ENCODE peak calls at places on chromosome 6, in six cellular contexts. H, D, Q, W, J and A are unnamed samples.
A peak's percentile ranks its signal among the peaks of the same experiment; 100 is the strongest.

GRCh38 chr6:12033770-12034169 is 21.7 kb downstream of the HIVEP1 start:
- DNase-seq in D (no peak), H (no peak), W (peak; percentile 77), Q (no peak), J (no peak), A (no peak)

GRCh38 chr6:65937982-65938381 is 231.0 kb upstream of the EYS start:
- DNase-seq in J (peak; percentile 27), D (no peak), Q (no peak), H (peak; percentile 9), W (no peak), A (no peak)

GRCh38 chr6:125597411-125598253 is 151.8 kb upstream of the HEY2 start:
- DNase-seq in D (peak; percentile 78), H (no peak), Q (peak; percentile 11), J (no peak), W (peak; percentile 58), A (no peak)

GRCh38 chr6:170147832-170148708 is 142.8 kb downstream of the DLL1 start:
- DNase-seq in H (no peak), W (no peak), D (peak; percentile 55), Q (peak; percentile 19), J (no peak), A (no peak)

GRCh38 chr6:134416501-134417154 is 98.7 kb upstream of the SGK1 start:
- DNase-seq in J (peak; percentile 29), W (peak; percentile 30), H (peak; percentile 70), Q (no peak), D (no peak), A (no peak)

GRCh38 chr6:10425973-10426780 is 11.3 kb upstream of the TFAP2A start:
- DNase-seq in H (peak; percentile 74), Q (peak; percentile 79), D (peak; percentile 60), W (peak; percentile 23), J (no peak), A (no peak)

GRCh38 chr6:108654465-108655106 is 93.9 kb downstream of the FOXO3 start:
- DNase-seq in J (no peak), W (peak; percentile 85), Q (no peak), H (no peak), D (no peak), A (no peak)

GRCh38 chr6:31308050-31308844 is 36.4 kb upstream of the HLA-C start:
- DNase-seq in Q (peak; percentile 88), W (no peak), J (peak; percentile 10), H (no peak), D (peak; percentile 93), A (no peak)

GRCh38 chr6:165636015-165636414 is 27.0 kb downstream of the PDE10A start:
- DNase-seq in Q (no peak), D (no peak), W (peak; percentile 28), H (no peak), J (no peak), A (no peak)

GRCh38 chr6:3575166-3575565 is 118.3 kb upstream of the SLC22A23 start:
- DNase-seq in Q (no peak), D (no peak), J (no peak), W (no peak), H (no peak), A (no peak)

GRCh38 chr6:8658391-8658790 is 223.0 kb upstream of the SLC35B3 start:
- DNase-seq in H (no peak), J (no peak), Q (no peak), D (no peak), W (no peak), A (no peak)

GRCh38 chr6:108948252-108948651 is 100.0 kb downstream of the ARMC2 start:
- DNase-seq in D (no peak), W (no peak), Q (no peak), H (no peak), J (no peak), A (no peak)

GRCh38 chr6:110731898-110732297 is 83.4 kb downstream of the CDK19 start:
- DNase-seq in H (no peak), W (no peak), D (no peak), Q (no peak), J (no peak), A (no peak)

GRCh38 chr6:105428342-105428957 is 25.6 kb upstream of the PREP start:
- DNase-seq in W (peak; percentile 87), J (no peak), D (no peak), Q (no peak), H (peak; percentile 83), A (no peak)

GRCh38 chr6:39843305-39844020 is 51.3 kb downstream of the DAAM2 start:
- DNase-seq in W (no peak), D (no peak), H (peak; percentile 71), Q (no peak), J (peak; percentile 12), A (no peak)

GRCh38 chr6:138183792-138184134 is 22.0 kb downstream of the ARFGEF3 start:
- DNase-seq in H (no peak), D (no peak), W (no peak), J (no peak), Q (no peak), A (no peak)

GRCh38 chr6:149845549-149845948 is 18.6 kb downstream of the LRP11 start:
- DNase-seq in D (no peak), Q (no peak), H (no peak), W (no peak), J (no peak), A (no peak)

GRCh38 chr6:160978141-160978926 is 13.2 kb upstream of the MAP3K4 start:
- DNase-seq in W (peak; percentile 68), Q (no peak), J (no peak), H (peak; percentile 73), D (no peak), A (no peak)

GRCh38 chr6:148192310-148192709 is 150.3 kb upstream of the SASH1 start:
- DNase-seq in W (peak; percentile 74), D (no peak), J (no peak), Q (no peak), H (peak; percentile 72), A (no peak)

GRCh38 chr6:149230729-149231434 is 86.6 kb upstream of the TAB2 start:
- DNase-seq in D (no peak), W (no peak), H (no peak), Q (peak; percentile 31), J (no peak), A (no peak)